ENCODE peak calls at places on chromosome 2, in eight cellular contexts. One of them, this sample, is unnamed.

GRCh38 chr2:20643060-20643459 is 7.8 kb downstream of the HS1BP3 start:
- DNase-seq in neural progenitor cell: no peak
- DNase-seq in RWPE2: no peak
- DNase-seq in prostate gland: no peak
- DNase-seq in adrenal gland: no peak
- DNase-seq in tibial artery: no peak
- DNase-seq in thyroid gland: no peak
- DNase-seq in hepatocyte: no peak
- DNase-seq in this sample: no peak

GRCh38 chr2:185404578-185404977 is 334.0 kb upstream of the FSIP2 start:
- DNase-seq in hepatocyte: no peak
- DNase-seq in thyroid gland: no peak
- DNase-seq in adrenal gland: no peak
- DNase-seq in tibial artery: no peak
- DNase-seq in prostate gland: no peak
- DNase-seq in neural progenitor cell: no peak
- DNase-seq in RWPE2: no peak
- DNase-seq in this sample: no peak

GRCh38 chr2:62794791-62795190 is 89.3 kb downstream of the EHBP1 start:
- DNase-seq in neural progenitor cell: no peak
- DNase-seq in tibial artery: no peak
- DNase-seq in hepatocyte: no peak
- DNase-seq in thyroid gland: no peak
- DNase-seq in RWPE2: no peak
- DNase-seq in adrenal gland: no peak
- DNase-seq in prostate gland: no peak
- DNase-seq in this sample: no peak

GRCh38 chr2:148674063-148675020 is 29.8 kb downstream of the EPC2 start:
- DNase-seq in RWPE2: no peak
- DNase-seq in tibial artery: no peak
- DNase-seq in adrenal gland: no peak
- DNase-seq in neural progenitor cell: peak; percentile 62
- DNase-seq in prostate gland: no peak
- DNase-seq in thyroid gland: no peak
- DNase-seq in hepatocyte: peak; percentile 18
- DNase-seq in this sample: no peak

GRCh38 chr2:61179701-61180639 is 18.0 kb downstream of the C2orf74 start:
- DNase-seq in adrenal gland: peak; percentile 90
- DNase-seq in thyroid gland: peak; percentile 37
- DNase-seq in neural progenitor cell: no peak
- DNase-seq in tibial artery: peak; percentile 65
- DNase-seq in prostate gland: peak; percentile 29
- DNase-seq in hepatocyte: peak; percentile 57
- DNase-seq in RWPE2: no peak
- DNase-seq in this sample: peak; percentile 37

GRCh38 chr2:168519534-168520308 is 63.6 kb downstream of the CERS6 start:
- DNase-seq in RWPE2: no peak
- DNase-seq in prostate gland: no peak
- DNase-seq in neural progenitor cell: no peak
- DNase-seq in hepatocyte: no peak
- DNase-seq in adrenal gland: no peak
- DNase-seq in tibial artery: no peak
- DNase-seq in thyroid gland: no peak
- DNase-seq in this sample: no peak

GRCh38 chr2:100196786-100197494 is 54.5 kb upstream of the AFF3 start:
- DNase-seq in RWPE2: no peak
- DNase-seq in adrenal gland: no peak
- DNase-seq in tibial artery: no peak
- DNase-seq in prostate gland: peak; percentile 33
- DNase-seq in hepatocyte: no peak
- DNase-seq in neural progenitor cell: no peak
- DNase-seq in thyroid gland: no peak
- DNase-seq in this sample: no peak

GRCh38 chr2:219495531-219496122 is 3.1 kb upstream of the GMPPA start:
- DNase-seq in RWPE2: no peak
- DNase-seq in prostate gland: no peak
- DNase-seq in hepatocyte: peak; percentile 77
- DNase-seq in tibial artery: peak; percentile 63
- DNase-seq in adrenal gland: peak; percentile 72
- DNase-seq in thyroid gland: peak; percentile 44
- DNase-seq in neural progenitor cell: peak; percentile 86
- DNase-seq in this sample: no peak

GRCh38 chr2:207291287-207292249 is 125.8 kb upstream of the KLF7 start:
- DNase-seq in thyroid gland: no peak
- DNase-seq in prostate gland: no peak
- DNase-seq in adrenal gland: no peak
- DNase-seq in tibial artery: no peak
- DNase-seq in neural progenitor cell: no peak
- DNase-seq in hepatocyte: no peak
- DNase-seq in RWPE2: no peak
- DNase-seq in this sample: no peak

GRCh38 chr2:107174126-107174525 is 288.2 kb upstream of the ST6GAL2 start:
- DNase-seq in adrenal gland: no peak
- DNase-seq in prostate gland: no peak
- DNase-seq in thyroid gland: no peak
- DNase-seq in neural progenitor cell: no peak
- DNase-seq in tibial artery: no peak
- DNase-seq in RWPE2: no peak
- DNase-seq in hepatocyte: no peak
- DNase-seq in this sample: no peak

GRCh38 chr2:178914259-178914849 is 107.1 kb upstream of the TTN start:
- DNase-seq in prostate gland: peak; percentile 78
- DNase-seq in hepatocyte: peak; percentile 89
- DNase-seq in thyroid gland: peak; percentile 73
- DNase-seq in tibial artery: peak; percentile 84
- DNase-seq in RWPE2: no peak
- DNase-seq in adrenal gland: peak; percentile 91
- DNase-seq in neural progenitor cell: peak; percentile 85
- DNase-seq in this sample: peak; percentile 80

GRCh38 chr2:209614630-209615369 is 156.8 kb upstream of the UNC80 start:
- DNase-seq in tibial artery: no peak
- DNase-seq in thyroid gland: no peak
- DNase-seq in adrenal gland: no peak
- DNase-seq in hepatocyte: no peak
- DNase-seq in RWPE2: no peak
- DNase-seq in neural progenitor cell: peak; percentile 86
- DNase-seq in prostate gland: no peak
- DNase-seq in this sample: no peak

GRCh38 chr2:52383541-52383940 is 1351.6 kb upstream of the NRXN1 start:
- DNase-seq in tibial artery: no peak
- DNase-seq in neural progenitor cell: no peak
- DNase-seq in hepatocyte: no peak
- DNase-seq in thyroid gland: no peak
- DNase-seq in adrenal gland: no peak
- DNase-seq in prostate gland: no peak
- DNase-seq in RWPE2: no peak
- DNase-seq in this sample: no peak

GRCh38 chr2:1278125-1278524 is 135.1 kb upstream of the TPO start:
- DNase-seq in neural progenitor cell: no peak
- DNase-seq in hepatocyte: no peak
- DNase-seq in tibial artery: no peak
- DNase-seq in adrenal gland: no peak
- DNase-seq in RWPE2: no peak
- DNase-seq in prostate gland: no peak
- DNase-seq in thyroid gland: no peak
- DNase-seq in this sample: no peak

GRCh38 chr2:127642706-127643697 is 3.0 kb upstream of the GPR17 start:
- DNase-seq in hepatocyte: no peak
- DNase-seq in tibial artery: no peak
- DNase-seq in thyroid gland: no peak
- DNase-seq in RWPE2: no peak
- DNase-seq in prostate gland: no peak
- DNase-seq in neural progenitor cell: no peak
- DNase-seq in adrenal gland: peak; percentile 65
- DNase-seq in this sample: no peak

GRCh38 chr2:127644661-127645394 is 1.1 kb upstream of the GPR17 start:
- DNase-seq in neural progenitor cell: no peak
- DNase-seq in tibial artery: no peak
- DNase-seq in RWPE2: no peak
- DNase-seq in adrenal gland: no peak
- DNase-seq in thyroid gland: no peak
- DNase-seq in hepatocyte: no peak
- DNase-seq in prostate gland: no peak
- DNase-seq in this sample: no peak

GRCh38 chr2:127641846-127642510 is 4.0 kb upstream of the GPR17 start:
- DNase-seq in prostate gland: no peak
- DNase-seq in hepatocyte: no peak
- DNase-seq in thyroid gland: no peak
- DNase-seq in RWPE2: no peak
- DNase-seq in neural progenitor cell: no peak
- DNase-seq in tibial artery: no peak
- DNase-seq in adrenal gland: no peak
- DNase-seq in this sample: no peak

GRCh38 chr2:127645395-127646291 is at the start of gene GPR17:
- DNase-seq in prostate gland: no peak
- DNase-seq in adrenal gland: no peak
- DNase-seq in tibial artery: no peak
- DNase-seq in neural progenitor cell: no peak
- DNase-seq in thyroid gland: no peak
- DNase-seq in RWPE2: no peak
- DNase-seq in hepatocyte: peak; percentile 51
- DNase-seq in this sample: no peak

DNA sequence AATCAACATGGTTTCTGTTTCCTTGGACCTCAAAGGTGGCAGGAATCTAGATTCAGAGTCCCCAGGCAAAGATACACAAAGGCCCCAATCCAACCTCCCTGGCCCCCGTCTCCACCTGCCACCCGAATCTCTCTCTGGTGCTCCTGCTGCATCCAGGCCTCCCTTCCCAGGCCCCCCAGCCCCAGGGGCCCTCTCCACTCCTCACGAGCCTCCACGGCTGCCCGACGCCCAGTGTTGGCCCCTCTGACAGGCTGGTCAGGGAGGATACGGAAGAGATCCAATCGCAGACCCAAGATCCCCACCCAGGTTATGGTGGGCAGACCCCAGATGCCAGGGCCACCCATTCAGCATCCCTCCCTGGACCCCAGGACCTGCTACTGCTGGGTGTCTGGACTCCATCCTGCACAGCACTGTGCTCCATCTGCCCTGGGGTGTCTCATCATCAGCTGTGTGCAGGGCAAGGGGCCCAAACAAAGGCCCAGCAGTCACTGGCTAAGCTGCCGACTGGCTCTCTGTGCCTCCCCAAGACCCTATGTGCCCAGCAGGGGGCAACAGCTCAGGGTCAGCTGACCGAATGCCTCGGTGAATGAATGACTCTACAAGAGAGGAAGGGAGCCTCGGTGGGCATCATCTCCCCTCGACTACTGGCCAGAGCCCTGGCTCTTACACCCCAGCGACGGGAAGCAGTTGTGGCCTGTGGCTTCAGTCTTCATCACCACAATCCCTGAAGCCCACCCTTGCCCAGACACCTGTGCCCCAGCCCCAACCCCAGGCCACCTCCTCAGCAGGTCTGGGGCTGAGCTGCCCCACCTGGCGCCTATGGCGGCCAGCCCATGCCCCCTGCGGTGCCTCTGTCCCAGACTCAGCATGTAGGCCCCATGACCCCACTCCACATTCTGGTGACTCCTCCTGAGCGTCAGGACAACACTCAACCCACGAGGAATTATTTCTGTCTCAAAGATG is 2.0 kb upstream of the GPR17 start:
- DNase-seq in RWPE2: no peak
- DNase-seq in adrenal gland: no peak
- DNase-seq in neural progenitor cell: peak; percentile 38
- DNase-seq in prostate gland: no peak
- DNase-seq in thyroid gland: no peak
- DNase-seq in hepatocyte: no peak
- DNase-seq in tibial artery: no peak
- DNase-seq in this sample: no peak
- TF ChIP-seq CTCF in RWPE2: no peak
- TF ChIP-seq CTCF in adrenal gland: no peak
- TF ChIP-seq CTCF in neural progenitor cell: peak; percentile 8
- TF ChIP-seq CTCF in prostate gland: no peak
- TF ChIP-seq CTCF in thyroid gland: no peak
- TF ChIP-seq CTCF in hepatocyte: no peak
- TF ChIP-seq CTCF in tibial artery: no peak
- TF ChIP-seq CTCF in this sample: no peak

DNA sequence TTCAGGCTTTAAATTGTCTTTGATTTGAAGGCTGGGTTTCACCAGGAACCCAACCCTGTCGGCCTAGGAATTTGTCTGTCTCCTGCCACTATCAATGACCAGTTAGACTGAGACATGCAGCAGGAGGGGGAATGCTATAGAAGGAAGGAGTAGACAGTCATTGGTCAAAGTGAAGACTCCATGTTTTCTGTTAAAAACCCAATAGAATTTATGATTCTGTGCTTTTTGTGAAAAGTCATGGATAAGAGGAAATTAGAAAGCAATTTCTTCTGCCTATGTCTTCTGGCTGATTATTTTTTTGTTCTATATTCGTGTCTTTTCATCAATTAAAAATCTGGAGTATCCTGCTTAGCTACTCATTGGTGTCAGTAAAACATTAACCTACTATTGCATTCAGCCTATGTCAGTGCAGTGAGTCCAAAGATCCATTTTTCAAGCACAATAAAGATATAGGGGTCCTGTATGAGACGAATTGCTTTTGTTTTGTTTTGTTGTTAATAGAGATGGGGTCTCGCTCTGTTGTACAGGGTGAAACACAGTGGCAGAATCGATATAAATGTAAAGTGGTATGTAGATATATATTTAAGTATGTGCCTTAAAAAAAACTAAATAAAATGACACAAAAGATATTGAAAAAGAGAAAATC is 7.9 kb upstream of the KYNU start:
- DNase-seq in tibial artery: no peak
- DNase-seq in thyroid gland: no peak
- DNase-seq in hepatocyte: no peak
- DNase-seq in adrenal gland: no peak
- DNase-seq in prostate gland: no peak
- DNase-seq in RWPE2: no peak
- DNase-seq in neural progenitor cell: no peak
- DNase-seq in this sample: no peak
- H3K4me3 ChIP-seq in tibial artery: no peak overlapping the region
- H3K4me3 ChIP-seq in thyroid gland: no peak overlapping the region
- H3K4me3 ChIP-seq in hepatocyte: no peak overlapping the region
- H3K4me3 ChIP-seq in adrenal gland: no peak overlapping the region
- H3K4me3 ChIP-seq in prostate gland: no peak overlapping the region
- H3K4me3 ChIP-seq in RWPE2: no peak overlapping the region
- H3K4me3 ChIP-seq in neural progenitor cell: no peak overlapping the region
- H3K4me3 ChIP-seq in this sample: no peak overlapping the region

GRCh38 chr2:158473719-158474392 is 17.1 kb downstream of the PKP4 start:
- DNase-seq in adrenal gland: no peak
- DNase-seq in RWPE2: no peak
- DNase-seq in neural progenitor cell: peak; percentile 38
- DNase-seq in prostate gland: no peak
- DNase-seq in hepatocyte: no peak
- DNase-seq in tibial artery: no peak
- DNase-seq in thyroid gland: no peak
- DNase-seq in this sample: no peak
- H3K36me3 ChIP-seq in adrenal gland: no peaks in the 10 kb centered on the region
- H3K36me3 ChIP-seq in RWPE2: peaks cover 17% of the 10 kb centered on the region
- H3K36me3 ChIP-seq in neural progenitor cell: peaks cover 5% of the 10 kb centered on the region
- H3K36me3 ChIP-seq in prostate gland: no peaks in the 10 kb centered on the region
- H3K36me3 ChIP-seq in hepatocyte: no peaks in the 10 kb centered on the region
- H3K36me3 ChIP-seq in tibial artery: no peaks in the 10 kb centered on the region
- H3K36me3 ChIP-seq in thyroid gland: no peaks in the 10 kb centered on the region
- H3K36me3 ChIP-seq in this sample: no peaks in the 10 kb centered on the region

DNA sequence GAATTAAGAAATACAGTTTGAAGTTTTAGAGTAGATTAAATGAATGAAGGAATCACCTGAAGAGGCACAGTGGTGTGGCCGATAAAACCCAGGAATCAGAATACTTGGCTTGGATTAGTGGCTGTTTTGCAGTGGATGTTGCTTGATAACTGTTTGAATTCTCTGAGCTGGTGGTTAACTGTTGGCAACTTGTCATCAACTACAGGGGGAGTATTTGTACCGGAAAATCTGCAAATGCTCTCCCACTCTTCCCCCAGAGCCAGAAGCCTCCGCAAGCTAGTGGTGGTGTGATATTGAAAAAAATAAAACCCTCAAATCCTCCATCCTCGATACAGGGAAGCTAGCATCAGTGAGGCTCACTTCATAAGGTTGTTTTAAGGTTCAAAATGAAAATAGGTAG is 326.7 kb downstream of the DPP10 start:
- DNase-seq in adrenal gland: no peak
- DNase-seq in tibial artery: no peak
- DNase-seq in hepatocyte: no peak
- DNase-seq in RWPE2: no peak
- DNase-seq in neural progenitor cell: no peak
- DNase-seq in prostate gland: no peak
- DNase-seq in thyroid gland: no peak
- DNase-seq in this sample: no peak
- TF ChIP-seq CTCF in adrenal gland: no peak
- TF ChIP-seq CTCF in tibial artery: no peak
- TF ChIP-seq CTCF in hepatocyte: no peak
- TF ChIP-seq CTCF in RWPE2: no peak
- TF ChIP-seq CTCF in neural progenitor cell: no peak
- TF ChIP-seq CTCF in prostate gland: no peak
- TF ChIP-seq CTCF in thyroid gland: no peak
- TF ChIP-seq CTCF in this sample: no peak